ENCODE peak calls at places on chromosomes 6 and 20, in four cellular contexts. One of them, this sample, is unnamed.

GRCh38 chr6:117270121-117270959 is 5.0 kb downstream of the VGLL2 start:
- DNase-seq in cardiac muscle cell: peak; percentile 10
- DNase-seq in AG04450: no peak
- DNase-seq in fibroblast of lung: peak; percentile 13
- DNase-seq in this sample: no peak

GRCh38 chr6:63527658-63528514 is 44.4 kb upstream of the LOC128125822 start:
- DNase-seq in cardiac muscle cell: peak; percentile 95
- DNase-seq in fibroblast of lung: peak; percentile 98
- DNase-seq in AG04450: peak; percentile 96
- DNase-seq in this sample: peak; percentile 98

GRCh38 chr6:134196568-134197301 is 121.2 kb downstream of the SGK1 start:
- DNase-seq in AG04450: no peak
- DNase-seq in fibroblast of lung: peak; percentile 66
- DNase-seq in cardiac muscle cell: peak; percentile 33
- DNase-seq in this sample: no peak

GRCh38 chr20:31593221-31594001 is 11.7 kb upstream of the ID1 start:
- DNase-seq in AG04450: no peak
- DNase-seq in fibroblast of lung: peak; percentile 89
- DNase-seq in cardiac muscle cell: peak; percentile 72
- DNase-seq in this sample: peak; percentile 99

GRCh38 chr6:141675957-141676356 is 456.8 kb upstream of the GJE1 start:
- DNase-seq in fibroblast of lung: peak; percentile 15
- DNase-seq in AG04450: no peak
- DNase-seq in cardiac muscle cell: peak; percentile 38
- DNase-seq in this sample: no peak

GRCh38 chr6:101296184-101296583 is 97.3 kb upstream of the GRIK2 start:
- DNase-seq in fibroblast of lung: peak; percentile 34
- DNase-seq in cardiac muscle cell: peak; percentile 3
- DNase-seq in AG04450: no peak
- DNase-seq in this sample: no peak

GRCh38 chr6:71463061-71463460 is 174.4 kb downstream of the OGFRL1 start:
- DNase-seq in cardiac muscle cell: peak; percentile 75
- DNase-seq in fibroblast of lung: peak; percentile 29
- DNase-seq in AG04450: no peak
- DNase-seq in this sample: no peak

GRCh38 chr20:32707691-32708581 is 34.2 kb upstream of the C20orf203 start:
- DNase-seq in fibroblast of lung: peak; percentile 77
- DNase-seq in AG04450: no peak
- DNase-seq in cardiac muscle cell: no peak
- DNase-seq in this sample: no peak

GRCh38 chr6:43898358-43899131 is 128.5 kb downstream of the VEGFA start:
- DNase-seq in fibroblast of lung: no peak
- DNase-seq in cardiac muscle cell: no peak
- DNase-seq in AG04450: no peak
- DNase-seq in this sample: no peak

GRCh38 chr6:88246654-88247053 is 80.5 kb upstream of the CNR1 start:
- DNase-seq in fibroblast of lung: no peak
- DNase-seq in AG04450: no peak
- DNase-seq in cardiac muscle cell: no peak
- DNase-seq in this sample: no peak

GRCh38 chr6:69494595-69494994 is 302.2 kb downstream of the LMBRD1 start:
- DNase-seq in AG04450: no peak
- DNase-seq in cardiac muscle cell: no peak
- DNase-seq in fibroblast of lung: no peak
- DNase-seq in this sample: no peak

GRCh38 chr6:125586074-125586473 is 163.4 kb upstream of the HEY2 start:
- DNase-seq in fibroblast of lung: peak; percentile 69
- DNase-seq in AG04450: no peak
- DNase-seq in cardiac muscle cell: peak; percentile 13
- DNase-seq in this sample: no peak

GRCh38 chr20:46031701-46032254 is 2.8 kb downstream of the SLC12A5 start:
- DNase-seq in cardiac muscle cell: peak; percentile 17
- DNase-seq in AG04450: no peak
- DNase-seq in fibroblast of lung: no peak
- DNase-seq in this sample: no peak

GRCh38 chr6:14738933-14739332 is 506.9 kb upstream of the JARID2 start:
- DNase-seq in cardiac muscle cell: peak; percentile 30
- DNase-seq in AG04450: no peak
- DNase-seq in fibroblast of lung: no peak
- DNase-seq in this sample: no peak

GRCh38 chr20:52490715-52491430 is 299.3 kb upstream of the ZFP64 start:
- DNase-seq in cardiac muscle cell: peak; percentile 86
- DNase-seq in fibroblast of lung: peak; percentile 99
- DNase-seq in AG04450: peak; percentile 85
- DNase-seq in this sample: peak; percentile 26

GRCh38 chr20:34165246-34165645 is 53.2 kb upstream of the EIF2S2 start:
- DNase-seq in AG04450: no peak
- DNase-seq in fibroblast of lung: no peak
- DNase-seq in cardiac muscle cell: no peak
- DNase-seq in this sample: no peak

GRCh38 chr6:399785-400517 is 8.4 kb downstream of the IRF4 start:
- DNase-seq in AG04450: no peak
- DNase-seq in fibroblast of lung: no peak
- DNase-seq in cardiac muscle cell: no peak
- DNase-seq in this sample: no peak

GRCh38 chr6:44452725-44453124 is 65.2 kb downstream of the CDC5L start:
- DNase-seq in cardiac muscle cell: peak; percentile 53
- DNase-seq in fibroblast of lung: peak; percentile 64
- DNase-seq in AG04450: peak; percentile 38
- DNase-seq in this sample: no peak

GRCh38 chr6:33886673-33887144 is 82.9 kb upstream of the MLN start:
- DNase-seq in AG04450: peak; percentile 16
- DNase-seq in cardiac muscle cell: peak; percentile 97
- DNase-seq in fibroblast of lung: peak; percentile 38
- DNase-seq in this sample: no peak

GRCh38 chr6:125866433-125866832 is 75.7 kb downstream of the NCOA7 start:
- DNase-seq in fibroblast of lung: no peak
- DNase-seq in cardiac muscle cell: no peak
- DNase-seq in AG04450: no peak
- DNase-seq in this sample: no peak

GRCh38 chr6:156814036-156814581 is 36.9 kb downstream of the ARID1B start:
- DNase-seq in AG04450: no peak
- DNase-seq in fibroblast of lung: no peak
- DNase-seq in cardiac muscle cell: no peak
- DNase-seq in this sample: no peak

GRCh38 chr6:122144229-122144628 is 255.2 kb upstream of the HSF2 start:
- DNase-seq in cardiac muscle cell: no peak
- DNase-seq in fibroblast of lung: no peak
- DNase-seq in AG04450: no peak
- DNase-seq in this sample: no peak

GRCh38 chr20:922781-923180 is 6.6 kb upstream of the ANGPT4 start:
- DNase-seq in AG04450: no peak
- DNase-seq in cardiac muscle cell: no peak
- DNase-seq in fibroblast of lung: no peak
- DNase-seq in this sample: no peak

GRCh38 chr6:4930025-4930692 is 73.7 kb downstream of the RPP40 start:
- DNase-seq in AG04450: no peak
- DNase-seq in fibroblast of lung: no peak
- DNase-seq in cardiac muscle cell: no peak
- DNase-seq in this sample: no peak

GRCh38 chr6:4322134-4322845 is 186.9 kb upstream of the ECI2 start:
- DNase-seq in fibroblast of lung: no peak
- DNase-seq in AG04450: no peak
- DNase-seq in cardiac muscle cell: no peak
- DNase-seq in this sample: no peak

GRCh38 chr6:139844907-139845306 is 470.5 kb upstream of the CITED2 start:
- DNase-seq in AG04450: no peak
- DNase-seq in cardiac muscle cell: no peak
- DNase-seq in fibroblast of lung: no peak
- DNase-seq in this sample: no peak

GRCh38 chr6:139841794-139842215 is 467.4 kb upstream of the CITED2 start:
- DNase-seq in cardiac muscle cell: no peak
- DNase-seq in fibroblast of lung: no peak
- DNase-seq in AG04450: no peak
- DNase-seq in this sample: no peak

GRCh38 chr6:139847322-139847797 is 472.9 kb upstream of the CITED2 start:
- DNase-seq in cardiac muscle cell: no peak
- DNase-seq in AG04450: no peak
- DNase-seq in fibroblast of lung: no peak
- DNase-seq in this sample: no peak

GRCh38 chr6:139850512-139850911 is 476.1 kb upstream of the CITED2 start:
- DNase-seq in AG04450: no peak
- DNase-seq in fibroblast of lung: no peak
- DNase-seq in cardiac muscle cell: no peak
- DNase-seq in this sample: no peak

GRCh38 chr6:139846538-139847321 is 472.3 kb upstream of the CITED2 start:
- DNase-seq in cardiac muscle cell: no peak
- DNase-seq in AG04450: no peak
- DNase-seq in fibroblast of lung: no peak
- DNase-seq in this sample: no peak
- H3K27ac ChIP-seq in cardiac muscle cell: no peak overlapping the region
- H3K27ac ChIP-seq in AG04450: no peak overlapping the region
- H3K27ac ChIP-seq in fibroblast of lung: no peak overlapping the region
- H3K27ac ChIP-seq in this sample: no peak overlapping the region

GRCh38 chr6:108570518-108570917 is 9.8 kb downstream of the FOXO3 start:
- DNase-seq in fibroblast of lung: no peak
- DNase-seq in cardiac muscle cell: no peak
- DNase-seq in AG04450: no peak
- DNase-seq in this sample: no peak
- TF ChIP-seq CTCF in fibroblast of lung: no peak
- TF ChIP-seq CTCF in cardiac muscle cell: peak; percentile 12
- TF ChIP-seq CTCF in AG04450: peak; percentile 41
- TF ChIP-seq CTCF in this sample: no peak

DNA sequence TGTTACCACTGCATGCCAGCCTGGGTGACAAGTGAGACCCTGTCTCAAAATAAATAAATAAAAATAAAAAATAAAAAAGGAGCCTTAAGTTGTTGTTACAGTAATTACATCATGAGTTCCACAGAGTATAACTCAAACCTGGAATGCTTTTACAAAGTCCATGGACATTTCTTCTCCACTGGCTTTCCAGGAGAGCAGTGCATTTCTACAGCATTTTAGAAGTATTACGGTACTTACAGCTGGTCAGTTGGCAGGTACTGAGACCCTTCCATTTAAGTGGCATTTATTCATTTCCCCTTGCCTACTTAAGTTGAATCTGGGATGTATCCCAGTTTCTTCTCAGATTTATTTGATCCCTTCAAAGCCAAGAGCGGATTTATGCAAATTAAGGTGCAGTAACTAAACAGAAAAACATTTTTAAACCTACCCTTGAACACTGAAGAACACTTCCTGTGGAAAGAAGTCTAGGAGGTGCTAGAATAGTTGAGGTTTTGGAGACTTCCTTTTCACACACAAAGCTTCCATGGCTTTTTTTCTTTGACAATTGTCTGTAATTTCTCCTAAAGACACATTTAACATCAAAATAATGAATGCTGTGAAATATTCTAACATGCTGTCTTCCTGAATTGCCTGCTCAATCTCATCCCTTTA is 3.3 kb downstream of the PRDM13 start:
- DNase-seq in fibroblast of lung: no peak
- DNase-seq in AG04450: no peak
- DNase-seq in cardiac muscle cell: no peak
- DNase-seq in this sample: no peak
- H3K27ac ChIP-seq in fibroblast of lung: no peak overlapping the region
- H3K27ac ChIP-seq in AG04450: no peak overlapping the region
- H3K27ac ChIP-seq in cardiac muscle cell: no peak overlapping the region
- H3K27ac ChIP-seq in this sample: no peak overlapping the region

GRCh38 chr6:151430886-151431285 is 21.0 kb downstream of the RMND1 start:
- DNase-seq in AG04450: no peak
- DNase-seq in cardiac muscle cell: no peak
- DNase-seq in fibroblast of lung: no peak
- DNase-seq in this sample: no peak
- TF ChIP-seq CTCF in AG04450: no peak
- TF ChIP-seq CTCF in cardiac muscle cell: no peak
- TF ChIP-seq CTCF in fibroblast of lung: no peak
- TF ChIP-seq CTCF in this sample: no peak

GRCh38 chr6:120511712-120512111 is 822.6 kb downstream of the TBC1D32 start:
- DNase-seq in AG04450: no peak
- DNase-seq in cardiac muscle cell: no peak
- DNase-seq in fibroblast of lung: no peak
- DNase-seq in this sample: no peak

DNA sequence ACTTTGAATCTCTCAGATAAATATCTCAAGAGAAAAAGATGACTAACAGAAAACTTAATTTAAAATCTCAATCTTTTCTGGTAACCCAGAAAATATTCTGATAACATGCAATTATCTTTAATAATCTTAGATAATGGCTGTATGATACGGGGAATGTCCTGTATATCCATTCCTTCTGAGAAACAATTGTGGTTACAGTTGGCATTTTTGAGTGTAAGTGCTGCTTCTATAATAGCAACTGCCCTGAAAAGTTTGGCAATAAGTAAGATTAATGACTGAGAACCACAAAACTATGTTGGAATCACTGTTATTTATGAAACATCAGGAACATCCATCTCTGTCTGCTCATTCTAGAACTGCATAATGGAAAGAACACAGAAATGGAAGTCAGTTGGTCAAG is 819.7 kb downstream of the TBC1D32 start:
- DNase-seq in cardiac muscle cell: no peak
- DNase-seq in fibroblast of lung: no peak
- DNase-seq in AG04450: no peak
- DNase-seq in this sample: no peak
- H3K27ac ChIP-seq in cardiac muscle cell: no peak overlapping the region
- H3K27ac ChIP-seq in fibroblast of lung: no peak overlapping the region
- H3K27ac ChIP-seq in AG04450: no peak overlapping the region
- H3K27ac ChIP-seq in this sample: no peak overlapping the region

GRCh38 chr6:120056085-120056484 is 706.5 kb upstream of the MAN1A1 start:
- DNase-seq in fibroblast of lung: no peak
- DNase-seq in cardiac muscle cell: no peak
- DNase-seq in AG04450: no peak
- DNase-seq in this sample: no peak
- TF ChIP-seq CTCF in fibroblast of lung: peak; percentile 28
- TF ChIP-seq CTCF in cardiac muscle cell: peak; percentile 20
- TF ChIP-seq CTCF in AG04450: peak; percentile 16
- TF ChIP-seq CTCF in this sample: peak; percentile 59

DNA sequence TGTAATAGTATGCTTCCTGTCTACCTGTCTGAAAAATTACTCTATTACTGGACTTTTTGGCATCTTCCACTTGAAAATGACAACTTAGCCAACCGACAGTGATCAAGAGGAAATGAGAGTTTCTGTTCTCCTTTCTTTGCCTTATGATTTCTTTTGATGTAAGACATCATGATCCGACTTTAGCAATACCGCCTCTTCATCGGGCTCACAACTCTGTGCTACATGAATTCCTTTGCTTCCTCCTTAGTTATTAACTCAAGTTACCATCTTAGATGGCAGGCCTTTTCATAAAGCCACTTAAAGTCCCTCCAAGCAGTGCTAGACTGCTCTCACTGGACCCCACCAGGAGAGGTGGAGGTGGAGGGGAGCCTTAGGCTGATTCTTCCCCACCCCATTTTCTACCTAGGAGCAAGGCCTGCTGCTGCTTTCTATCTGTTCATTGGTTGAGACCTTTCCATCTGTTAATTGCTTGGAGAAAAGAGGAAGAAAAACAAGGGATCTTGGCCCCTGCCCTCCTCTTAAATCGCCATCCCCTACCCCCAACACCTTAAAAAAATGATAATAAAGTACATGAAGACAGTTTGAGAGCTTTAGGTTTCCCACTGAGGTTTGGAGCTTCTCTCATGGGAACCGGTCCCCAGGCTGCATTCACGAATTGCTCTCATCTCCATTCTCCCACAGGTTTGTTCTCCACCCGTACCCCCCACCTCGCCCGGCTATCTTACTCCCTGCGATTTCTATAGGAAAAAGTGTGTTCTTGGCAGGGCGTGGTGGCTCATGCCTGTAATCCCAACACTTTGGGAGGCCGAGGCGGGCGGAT is 21.6 kb upstream of the MCM3 start:
- DNase-seq in AG04450: no peak
- DNase-seq in cardiac muscle cell: no peak
- DNase-seq in fibroblast of lung: no peak
- DNase-seq in this sample: no peak
- H3K27ac ChIP-seq in AG04450: no peak overlapping the region
- H3K27ac ChIP-seq in cardiac muscle cell: no peak overlapping the region
- H3K27ac ChIP-seq in fibroblast of lung: no peak overlapping the region
- H3K27ac ChIP-seq in this sample: no peak overlapping the region

GRCh38 chr20:57329608-57330221 is at the start of gene SPO11:
- DNase-seq in AG04450: no peak
- DNase-seq in fibroblast of lung: no peak
- DNase-seq in cardiac muscle cell: no peak
- DNase-seq in this sample: no peak
- TF ChIP-seq CTCF in AG04450: no peak
- TF ChIP-seq CTCF in fibroblast of lung: no peak
- TF ChIP-seq CTCF in cardiac muscle cell: no peak
- TF ChIP-seq CTCF in this sample: peak; percentile 61

This sample was measured in keratinocyte.